ENCODE peak calls at places on chromosomes 11 and 22, in six cellular contexts. One of them, this sample, is unnamed.

GRCh38 chr11:124928942-124929663 is 6.7 kb downstream of the HEPACAM start:
- DNase-seq in lower lobe of right lung: no peak
- DNase-seq in nephron progenitor cell: no peak
- DNase-seq in dorsolateral prefrontal cortex: no peak
- DNase-seq in bronchial epithelial cell: no peak
- DNase-seq in spleen: no peak
- DNase-seq in this sample: no peak

GRCh38 chr22:49937758-49938564 is 19.5 kb downstream of the CRELD2 start:
- DNase-seq in lower lobe of right lung: no peak
- DNase-seq in nephron progenitor cell: no peak
- DNase-seq in spleen: peak; percentile 90
- DNase-seq in dorsolateral prefrontal cortex: peak; percentile 80
- DNase-seq in bronchial epithelial cell: no peak
- DNase-seq in this sample: no peak

GRCh38 chr22:22603470-22603947 is 40.9 kb upstream of the GGTLC2 start:
- DNase-seq in spleen: no peak
- DNase-seq in bronchial epithelial cell: no peak
- DNase-seq in dorsolateral prefrontal cortex: no peak
- DNase-seq in nephron progenitor cell: no peak
- DNase-seq in lower lobe of right lung: no peak
- DNase-seq in this sample: no peak

GRCh38 chr11:77171885-77172665 is 44.0 kb downstream of the MYO7A start:
- DNase-seq in nephron progenitor cell: peak; percentile 80
- DNase-seq in lower lobe of right lung: peak; percentile 43
- DNase-seq in bronchial epithelial cell: no peak
- DNase-seq in dorsolateral prefrontal cortex: no peak
- DNase-seq in spleen: no peak
- DNase-seq in this sample: peak; percentile 37

GRCh38 chr11:123624974-123625373 is 29.4 kb downstream of the SCN3B start:
- DNase-seq in nephron progenitor cell: no peak
- DNase-seq in dorsolateral prefrontal cortex: no peak
- DNase-seq in bronchial epithelial cell: peak; percentile 9
- DNase-seq in lower lobe of right lung: no peak
- DNase-seq in spleen: no peak
- DNase-seq in this sample: no peak

GRCh38 chr22:48105254-48105653 is 1342.8 kb downstream of the TBC1D22A start:
- DNase-seq in dorsolateral prefrontal cortex: no peak
- DNase-seq in bronchial epithelial cell: no peak
- DNase-seq in spleen: no peak
- DNase-seq in lower lobe of right lung: no peak
- DNase-seq in nephron progenitor cell: no peak
- DNase-seq in this sample: no peak

GRCh38 chr11:119323532-119324033 is 6.7 kb upstream of the MCAM start:
- DNase-seq in dorsolateral prefrontal cortex: no peak
- DNase-seq in nephron progenitor cell: peak; percentile 90
- DNase-seq in spleen: no peak
- DNase-seq in lower lobe of right lung: no peak
- DNase-seq in bronchial epithelial cell: peak; percentile 53
- DNase-seq in this sample: peak; percentile 60

GRCh38 chr11:1119282-1120146 is 38.2 kb upstream of the MUC5AC start:
- DNase-seq in bronchial epithelial cell: no peak
- DNase-seq in spleen: no peak
- DNase-seq in lower lobe of right lung: no peak
- DNase-seq in dorsolateral prefrontal cortex: peak; percentile 36
- DNase-seq in nephron progenitor cell: no peak
- DNase-seq in this sample: peak; percentile 8

GRCh38 chr11:34274712-34275398 is 83.0 kb downstream of the ABTB2 start:
- DNase-seq in dorsolateral prefrontal cortex: peak; percentile 58
- DNase-seq in lower lobe of right lung: peak; percentile 92
- DNase-seq in bronchial epithelial cell: peak; percentile 100
- DNase-seq in nephron progenitor cell: no peak
- DNase-seq in spleen: no peak
- DNase-seq in this sample: no peak

GRCh38 chr11:29093416-29093815 is 923.4 kb downstream of the KCNA4 start:
- DNase-seq in lower lobe of right lung: no peak
- DNase-seq in dorsolateral prefrontal cortex: no peak
- DNase-seq in bronchial epithelial cell: peak; percentile 47
- DNase-seq in nephron progenitor cell: no peak
- DNase-seq in spleen: no peak
- DNase-seq in this sample: no peak

GRCh38 chr11:83060965-83061364 is 10.7 kb downstream of the RAB30 start:
- DNase-seq in dorsolateral prefrontal cortex: no peak
- DNase-seq in bronchial epithelial cell: no peak
- DNase-seq in nephron progenitor cell: no peak
- DNase-seq in lower lobe of right lung: no peak
- DNase-seq in spleen: no peak
- DNase-seq in this sample: no peak

GRCh38 chr22:34973926-34974325 is 92.0 kb upstream of the ISX start:
- DNase-seq in dorsolateral prefrontal cortex: no peak
- DNase-seq in lower lobe of right lung: no peak
- DNase-seq in spleen: no peak
- DNase-seq in nephron progenitor cell: no peak
- DNase-seq in bronchial epithelial cell: no peak
- DNase-seq in this sample: no peak

DNA sequence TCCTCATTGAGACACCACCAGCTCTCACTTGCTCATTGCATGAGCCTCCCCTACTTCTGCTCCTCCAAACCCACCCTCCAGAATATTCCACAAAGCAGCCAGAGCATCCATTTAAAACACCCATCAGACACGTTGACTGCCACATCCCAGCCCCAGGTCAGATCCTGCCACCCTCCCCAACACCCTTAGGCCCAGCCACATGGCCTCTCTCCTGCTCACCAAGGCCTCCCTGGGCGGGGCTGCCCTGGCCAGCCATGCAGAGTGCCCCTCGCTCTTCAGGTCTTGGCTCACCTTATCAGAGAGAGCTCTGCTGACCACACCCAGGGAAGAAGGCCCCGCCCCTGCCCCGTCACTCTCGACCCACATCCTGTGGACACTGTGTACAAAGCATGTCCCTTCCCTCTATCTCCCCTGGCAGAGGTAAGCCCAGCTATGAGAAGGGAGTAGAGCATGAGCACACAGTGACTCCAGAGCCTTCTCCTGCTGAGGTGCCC is 106.8 kb downstream of the MICAL3 start:
- DNase-seq in nephron progenitor cell: no peak
- DNase-seq in lower lobe of right lung: no peak
- DNase-seq in spleen: peak; percentile 87
- DNase-seq in bronchial epithelial cell: peak; percentile 45
- DNase-seq in dorsolateral prefrontal cortex: no peak
- DNase-seq in this sample: no peak
- TF ChIP-seq CTCF in nephron progenitor cell: no peak
- TF ChIP-seq CTCF in lower lobe of right lung: no peak
- TF ChIP-seq CTCF in spleen: no peak
- TF ChIP-seq CTCF in bronchial epithelial cell: no peak
- TF ChIP-seq CTCF in dorsolateral prefrontal cortex: no peak
- TF ChIP-seq CTCF in this sample: no peak

GRCh38 chr11:99423435-99423983 is 402.8 kb downstream of the CNTN5 start:
- DNase-seq in dorsolateral prefrontal cortex: no peak
- DNase-seq in lower lobe of right lung: no peak
- DNase-seq in nephron progenitor cell: no peak
- DNase-seq in bronchial epithelial cell: no peak
- DNase-seq in spleen: no peak
- DNase-seq in this sample: no peak

GRCh38 chr11:99419991-99420390 is 399.2 kb downstream of the CNTN5 start:
- DNase-seq in spleen: no peak
- DNase-seq in nephron progenitor cell: no peak
- DNase-seq in dorsolateral prefrontal cortex: no peak
- DNase-seq in lower lobe of right lung: no peak
- DNase-seq in bronchial epithelial cell: peak; percentile 0
- DNase-seq in this sample: no peak

GRCh38 chr11:99422581-99423434 is 402.1 kb downstream of the CNTN5 start:
- DNase-seq in spleen: no peak
- DNase-seq in lower lobe of right lung: no peak
- DNase-seq in bronchial epithelial cell: peak; percentile 5
- DNase-seq in nephron progenitor cell: no peak
- DNase-seq in dorsolateral prefrontal cortex: no peak
- DNase-seq in this sample: no peak

GRCh38 chr11:99425596-99425995 is 404.8 kb downstream of the CNTN5 start:
- DNase-seq in dorsolateral prefrontal cortex: no peak
- DNase-seq in bronchial epithelial cell: no peak
- DNase-seq in spleen: no peak
- DNase-seq in lower lobe of right lung: no peak
- DNase-seq in nephron progenitor cell: no peak
- DNase-seq in this sample: no peak

GRCh38 chr11:99424313-99425084 is 403.8 kb downstream of the CNTN5 start:
- DNase-seq in dorsolateral prefrontal cortex: no peak
- DNase-seq in nephron progenitor cell: no peak
- DNase-seq in lower lobe of right lung: no peak
- DNase-seq in spleen: no peak
- DNase-seq in bronchial epithelial cell: no peak
- DNase-seq in this sample: no peak
- TF ChIP-seq CTCF in dorsolateral prefrontal cortex: no peak
- TF ChIP-seq CTCF in nephron progenitor cell: no peak
- TF ChIP-seq CTCF in lower lobe of right lung: no peak
- TF ChIP-seq CTCF in spleen: no peak
- TF ChIP-seq CTCF in bronchial epithelial cell: no peak
- TF ChIP-seq CTCF in this sample: no peak

DNA sequence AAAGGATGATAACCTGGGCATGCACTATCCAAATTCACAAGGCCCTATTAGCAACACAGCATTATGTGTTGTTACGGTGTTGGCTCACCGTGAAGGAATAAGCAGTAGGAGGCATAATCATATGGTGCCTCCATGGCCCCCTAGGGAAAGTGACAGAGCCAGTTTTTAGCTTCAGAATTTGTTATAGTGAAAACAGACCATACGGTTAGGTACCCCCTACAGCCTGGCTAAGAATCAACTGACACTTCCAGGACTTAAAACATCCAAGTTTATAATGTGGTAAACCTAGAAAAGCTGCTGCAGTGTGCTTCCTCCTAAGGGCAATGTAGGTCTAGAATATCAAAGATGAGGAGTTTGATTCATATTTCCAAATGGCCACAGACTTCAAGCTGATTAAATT is 30.4 kb downstream of the KIF18A start:
- DNase-seq in lower lobe of right lung: no peak
- DNase-seq in nephron progenitor cell: no peak
- DNase-seq in spleen: no peak
- DNase-seq in dorsolateral prefrontal cortex: no peak
- DNase-seq in bronchial epithelial cell: no peak
- DNase-seq in this sample: no peak
- TF ChIP-seq CTCF in lower lobe of right lung: no peak
- TF ChIP-seq CTCF in nephron progenitor cell: no peak
- TF ChIP-seq CTCF in spleen: no peak
- TF ChIP-seq CTCF in dorsolateral prefrontal cortex: no peak
- TF ChIP-seq CTCF in bronchial epithelial cell: no peak
- TF ChIP-seq CTCF in this sample: no peak

GRCh38 chr11:23555085-23555484 is 694.8 kb upstream of the CCDC179 start:
- DNase-seq in lower lobe of right lung: no peak
- DNase-seq in spleen: no peak
- DNase-seq in nephron progenitor cell: no peak
- DNase-seq in bronchial epithelial cell: peak; percentile 21
- DNase-seq in dorsolateral prefrontal cortex: no peak
- DNase-seq in this sample: no peak

GRCh38 chr11:23556163-23556750 is 696.0 kb upstream of the CCDC179 start:
- DNase-seq in bronchial epithelial cell: no peak
- DNase-seq in lower lobe of right lung: no peak
- DNase-seq in nephron progenitor cell: no peak
- DNase-seq in spleen: no peak
- DNase-seq in dorsolateral prefrontal cortex: no peak
- DNase-seq in this sample: no peak

DNA sequence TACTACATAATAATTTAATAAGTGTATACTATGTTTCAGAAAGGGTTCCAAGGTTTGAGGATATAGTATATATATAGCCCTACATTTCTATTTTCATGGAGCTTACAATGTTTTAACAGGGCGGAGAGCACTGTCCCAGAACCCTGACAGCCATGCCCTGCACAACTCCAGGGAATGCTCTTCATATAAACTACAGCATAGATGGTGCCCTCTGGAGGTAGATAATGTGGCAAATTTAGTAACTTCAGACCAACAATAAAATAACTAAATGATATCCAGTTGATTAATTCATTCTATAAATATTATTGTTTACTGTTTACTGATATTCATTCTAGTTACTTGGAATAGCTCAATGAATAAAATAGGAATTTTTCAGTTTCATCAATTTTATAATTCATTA is 693.7 kb upstream of the CCDC179 start:
- DNase-seq in spleen: no peak
- DNase-seq in nephron progenitor cell: no peak
- DNase-seq in lower lobe of right lung: no peak
- DNase-seq in dorsolateral prefrontal cortex: no peak
- DNase-seq in bronchial epithelial cell: peak; percentile 29
- DNase-seq in this sample: no peak
- TF ChIP-seq CTCF in spleen: no peak
- TF ChIP-seq CTCF in nephron progenitor cell: no peak
- TF ChIP-seq CTCF in lower lobe of right lung: no peak
- TF ChIP-seq CTCF in dorsolateral prefrontal cortex: no peak
- TF ChIP-seq CTCF in bronchial epithelial cell: peak; percentile 9
- TF ChIP-seq CTCF in this sample: no peak

GRCh38 chr11:112212710-112213109 is 13.5 kb upstream of the PTS start:
- DNase-seq in nephron progenitor cell: no peak
- DNase-seq in bronchial epithelial cell: no peak
- DNase-seq in lower lobe of right lung: no peak
- DNase-seq in spleen: no peak
- DNase-seq in dorsolateral prefrontal cortex: no peak
- DNase-seq in this sample: no peak
- TF ChIP-seq CTCF in nephron progenitor cell: no peak
- TF ChIP-seq CTCF in bronchial epithelial cell: no peak
- TF ChIP-seq CTCF in lower lobe of right lung: no peak
- TF ChIP-seq CTCF in spleen: no peak
- TF ChIP-seq CTCF in dorsolateral prefrontal cortex: no peak
- TF ChIP-seq CTCF in this sample: no peak

DNA sequence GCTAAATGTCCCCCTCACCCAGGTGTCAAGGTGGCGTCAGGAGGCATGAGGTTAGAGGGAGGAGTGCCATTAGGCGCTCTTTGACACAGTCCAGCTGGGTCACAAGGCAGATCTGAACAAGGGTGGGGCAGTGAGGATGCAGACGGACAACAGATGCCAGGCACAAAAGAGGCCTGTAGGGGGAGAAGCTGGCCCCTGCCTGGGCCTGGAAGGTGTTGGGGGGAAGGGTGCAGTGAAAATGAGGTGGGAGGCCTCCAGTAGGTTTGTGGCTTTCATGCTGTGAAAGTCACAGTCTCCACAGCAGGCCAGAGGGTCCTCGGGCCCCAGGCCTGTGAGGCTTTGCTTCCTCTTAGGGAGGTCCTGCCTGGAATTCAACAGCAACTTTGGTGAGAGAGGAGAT is 85.0 kb upstream of the PLET1 start:
- DNase-seq in bronchial epithelial cell: no peak
- DNase-seq in lower lobe of right lung: no peak
- DNase-seq in spleen: no peak
- DNase-seq in dorsolateral prefrontal cortex: no peak
- DNase-seq in nephron progenitor cell: no peak
- DNase-seq in this sample: no peak
- TF ChIP-seq CTCF in bronchial epithelial cell: no peak
- TF ChIP-seq CTCF in lower lobe of right lung: no peak
- TF ChIP-seq CTCF in spleen: no peak
- TF ChIP-seq CTCF in dorsolateral prefrontal cortex: no peak
- TF ChIP-seq CTCF in nephron progenitor cell: peak; percentile 6
- TF ChIP-seq CTCF in this sample: peak; percentile 17

DNA sequence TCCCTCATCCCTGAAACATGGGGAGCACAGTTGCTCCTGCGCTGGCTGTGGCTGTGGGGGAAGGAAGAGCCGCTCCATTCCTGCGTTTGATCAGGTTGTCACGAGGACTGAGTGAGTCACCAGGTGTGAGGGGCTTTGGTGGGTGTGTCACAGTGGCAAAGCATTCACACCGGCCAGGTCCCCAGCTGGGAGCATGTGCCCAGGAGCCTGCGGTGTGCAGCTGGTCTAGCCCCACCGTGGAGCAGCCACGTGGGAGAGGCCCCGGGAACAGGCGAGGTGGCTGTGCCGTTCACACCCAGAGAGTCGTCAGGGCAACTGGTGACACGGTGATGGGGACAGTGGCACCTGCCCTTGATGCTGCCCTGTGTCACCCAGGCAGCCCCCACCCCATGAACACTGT is 47.6 kb upstream of the PPARA start:
- DNase-seq in dorsolateral prefrontal cortex: no peak
- DNase-seq in lower lobe of right lung: no peak
- DNase-seq in spleen: no peak
- DNase-seq in bronchial epithelial cell: no peak
- DNase-seq in nephron progenitor cell: no peak
- DNase-seq in this sample: no peak
- TF ChIP-seq CTCF in dorsolateral prefrontal cortex: no peak
- TF ChIP-seq CTCF in lower lobe of right lung: no peak
- TF ChIP-seq CTCF in spleen: no peak
- TF ChIP-seq CTCF in bronchial epithelial cell: no peak
- TF ChIP-seq CTCF in nephron progenitor cell: no peak
- TF ChIP-seq CTCF in this sample: no peak

This sample was measured in progenitor cell of endocrine pancreas.